ENCODE peak calls at places on chromosomes 2 and 18, in ten cellular contexts. One of them, this sample, is unnamed.

GRCh38 chr2:56714400-56714799 is 530.6 kb downstream of the CCDC85A start:
- DNase-seq in A549: no peak
- DNase-seq in H1: no peak
- DNase-seq in sigmoid colon: no peak
- DNase-seq in tibial nerve: no peak
- DNase-seq in K562: no peak
- DNase-seq in transverse colon: no peak
- DNase-seq in GM12878: no peak
- DNase-seq in HepG2: no peak
- DNase-seq in stomach: no peak
- DNase-seq in this sample: no peak

GRCh38 chr2:101113441-101114267 is 37.5 kb downstream of the TBC1D8 start:
- DNase-seq in A549: peak; percentile 82
- DNase-seq in H1: peak; percentile 33
- DNase-seq in sigmoid colon: no peak
- DNase-seq in tibial nerve: no peak
- DNase-seq in K562: no peak
- DNase-seq in transverse colon: peak; percentile 30
- DNase-seq in GM12878: no peak
- DNase-seq in HepG2: peak; percentile 88
- DNase-seq in stomach: peak; percentile 48
- DNase-seq in this sample: no peak

GRCh38 chr18:66495844-66496243 is 108.0 kb downstream of the CDH19 start:
- DNase-seq in A549: no peak
- DNase-seq in H1: peak; percentile 53
- DNase-seq in sigmoid colon: no peak
- DNase-seq in tibial nerve: no peak
- DNase-seq in K562: peak; percentile 2
- DNase-seq in transverse colon: peak; percentile 30
- DNase-seq in GM12878: no peak
- DNase-seq in HepG2: peak; percentile 62
- DNase-seq in stomach: peak; percentile 33
- DNase-seq in this sample: no peak

GRCh38 chr2:187581125-187581896 is 27.1 kb upstream of the TFPI start:
- DNase-seq in A549: peak; percentile 4
- DNase-seq in H1: no peak
- DNase-seq in sigmoid colon: no peak
- DNase-seq in tibial nerve: no peak
- DNase-seq in K562: peak; percentile 31
- DNase-seq in transverse colon: no peak
- DNase-seq in GM12878: no peak
- DNase-seq in HepG2: peak; percentile 59
- DNase-seq in stomach: no peak
- DNase-seq in this sample: no peak

GRCh38 chr18:60929966-60930365 is 403.3 kb upstream of the CDH20 start:
- DNase-seq in A549: no peak
- DNase-seq in H1: no peak
- DNase-seq in sigmoid colon: no peak
- DNase-seq in tibial nerve: no peak
- DNase-seq in K562: no peak
- DNase-seq in transverse colon: no peak
- DNase-seq in GM12878: no peak
- DNase-seq in HepG2: no peak
- DNase-seq in stomach: no peak
- DNase-seq in this sample: no peak

GRCh38 chr18:13520306-13520705 is 206.1 kb downstream of the FAM210A start:
- DNase-seq in A549: no peak
- DNase-seq in H1: no peak
- DNase-seq in sigmoid colon: peak; percentile 81
- DNase-seq in tibial nerve: no peak
- DNase-seq in K562: no peak
- DNase-seq in transverse colon: no peak
- DNase-seq in GM12878: no peak
- DNase-seq in HepG2: no peak
- DNase-seq in stomach: no peak
- DNase-seq in this sample: no peak

GRCh38 chr18:48843596-48843995 is 107.2 kb downstream of the SMAD7 start:
- DNase-seq in A549: no peak
- DNase-seq in H1: no peak
- DNase-seq in sigmoid colon: no peak
- DNase-seq in tibial nerve: no peak
- DNase-seq in K562: no peak
- DNase-seq in transverse colon: no peak
- DNase-seq in GM12878: no peak
- DNase-seq in HepG2: no peak
- DNase-seq in stomach: no peak
- DNase-seq in this sample: no peak

GRCh38 chr18:49018961-49019445 is 68.2 kb upstream of the SMAD7 start:
- DNase-seq in A549: no peak
- DNase-seq in H1: no peak
- DNase-seq in sigmoid colon: peak; percentile 32
- DNase-seq in tibial nerve: no peak
- DNase-seq in K562: no peak
- DNase-seq in transverse colon: peak; percentile 9
- DNase-seq in GM12878: no peak
- DNase-seq in HepG2: no peak
- DNase-seq in stomach: peak; percentile 18
- DNase-seq in this sample: peak; percentile 18

GRCh38 chr18:48151421-48152095 is 221.1 kb upstream of the SMAD2 start:
- DNase-seq in A549: no peak
- DNase-seq in H1: no peak
- DNase-seq in sigmoid colon: no peak
- DNase-seq in tibial nerve: no peak
- DNase-seq in K562: no peak
- DNase-seq in transverse colon: peak; percentile 47
- DNase-seq in GM12878: no peak
- DNase-seq in HepG2: no peak
- DNase-seq in stomach: peak; percentile 41
- DNase-seq in this sample: peak; percentile 13

GRCh38 chr2:128783896-128784295 is 465.2 kb upstream of the HS6ST1 start:
- DNase-seq in A549: no peak
- DNase-seq in H1: no peak
- DNase-seq in sigmoid colon: peak; percentile 48
- DNase-seq in tibial nerve: no peak
- DNase-seq in K562: no peak
- DNase-seq in transverse colon: no peak
- DNase-seq in GM12878: no peak
- DNase-seq in HepG2: no peak
- DNase-seq in stomach: no peak
- DNase-seq in this sample: no peak

GRCh38 chr18:79801641-79802040 is 3.9 kb downstream of the KCNG2 start:
- DNase-seq in A549: no peak
- DNase-seq in H1: no peak
- DNase-seq in sigmoid colon: peak; percentile 40
- DNase-seq in tibial nerve: no peak
- DNase-seq in K562: no peak
- DNase-seq in transverse colon: no peak
- DNase-seq in GM12878: no peak
- DNase-seq in HepG2: no peak
- DNase-seq in stomach: no peak
- DNase-seq in this sample: no peak

GRCh38 chr2:241770936-241771285 is 5.7 kb upstream of the GAL3ST2 start:
- DNase-seq in A549: no peak
- DNase-seq in H1: no peak
- DNase-seq in sigmoid colon: no peak
- DNase-seq in tibial nerve: no peak
- DNase-seq in K562: no peak
- DNase-seq in transverse colon: no peak
- DNase-seq in GM12878: no peak
- DNase-seq in HepG2: no peak
- DNase-seq in stomach: no peak
- DNase-seq in this sample: no peak

GRCh38 chr2:230864122-230864604 is 579 bp upstream of the ITM2C start:
- DNase-seq in A549: no peak
- DNase-seq in H1: no peak
- DNase-seq in sigmoid colon: no peak
- DNase-seq in tibial nerve: no peak
- DNase-seq in K562: no peak
- DNase-seq in transverse colon: no peak
- DNase-seq in GM12878: no peak
- DNase-seq in HepG2: no peak
- DNase-seq in stomach: no peak
- DNase-seq in this sample: no peak

GRCh38 chr2:66790651-66791181 is 355.8 kb downstream of the MEIS1 start:
- DNase-seq in A549: no peak
- DNase-seq in H1: no peak
- DNase-seq in sigmoid colon: peak; percentile 76
- DNase-seq in tibial nerve: no peak
- DNase-seq in K562: no peak
- DNase-seq in transverse colon: no peak
- DNase-seq in GM12878: no peak
- DNase-seq in HepG2: no peak
- DNase-seq in stomach: no peak
- DNase-seq in this sample: no peak

GRCh38 chr2:113131343-113131933 is 4.0 kb downstream of the IL1RN start:
- DNase-seq in A549: no peak
- DNase-seq in H1: no peak
- DNase-seq in sigmoid colon: no peak
- DNase-seq in tibial nerve: no peak
- DNase-seq in K562: no peak
- DNase-seq in transverse colon: no peak
- DNase-seq in GM12878: no peak
- DNase-seq in HepG2: no peak
- DNase-seq in stomach: no peak
- DNase-seq in this sample: no peak

GRCh38 chr2:48017136-48017535 is 110.8 kb upstream of the FBXO11 start:
- DNase-seq in A549: no peak
- DNase-seq in H1: no peak
- DNase-seq in sigmoid colon: no peak
- DNase-seq in tibial nerve: no peak
- DNase-seq in K562: no peak
- DNase-seq in transverse colon: no peak
- DNase-seq in GM12878: no peak
- DNase-seq in HepG2: no peak
- DNase-seq in stomach: no peak
- DNase-seq in this sample: no peak

GRCh38 chr18:15165048-15165447 is 417.1 kb downstream of the ANKRD30B start:
- DNase-seq in A549: no peak
- DNase-seq in H1: no peak
- DNase-seq in sigmoid colon: no peak
- DNase-seq in tibial nerve: no peak
- DNase-seq in K562: peak; percentile 1
- DNase-seq in transverse colon: no peak
- DNase-seq in GM12878: no peak
- DNase-seq in HepG2: no peak
- DNase-seq in stomach: no peak
- DNase-seq in this sample: no peak

GRCh38 chr2:32009479-32010256 is 1.1 kb downstream of the MEMO1 start:
- DNase-seq in A549: no peak
- DNase-seq in H1: no peak
- DNase-seq in sigmoid colon: peak; percentile 73
- DNase-seq in tibial nerve: no peak
- DNase-seq in K562: peak; percentile 43
- DNase-seq in transverse colon: peak; percentile 42
- DNase-seq in GM12878: no peak
- DNase-seq in HepG2: no peak
- DNase-seq in stomach: peak; percentile 33
- DNase-seq in this sample: peak; percentile 25

GRCh38 chr18:13917401-13917800 is 2.1 kb upstream of the MC2R start:
- DNase-seq in A549: no peak
- DNase-seq in H1: no peak
- DNase-seq in sigmoid colon: no peak
- DNase-seq in tibial nerve: no peak
- DNase-seq in K562: no peak
- DNase-seq in transverse colon: no peak
- DNase-seq in GM12878: no peak
- DNase-seq in HepG2: no peak
- DNase-seq in stomach: no peak
- DNase-seq in this sample: no peak

GRCh38 chr2:38709515-38710194 is 41.5 kb downstream of the SRSF7 start:
- DNase-seq in A549: no peak
- DNase-seq in H1: no peak
- DNase-seq in sigmoid colon: no peak
- DNase-seq in tibial nerve: no peak
- DNase-seq in K562: no peak
- DNase-seq in transverse colon: no peak
- DNase-seq in GM12878: peak; percentile 35
- DNase-seq in HepG2: no peak
- DNase-seq in stomach: no peak
- DNase-seq in this sample: no peak

GRCh38 chr2:55155764-55156221 is 76.3 kb downstream of the CLHC1 start:
- DNase-seq in A549: no peak
- DNase-seq in H1: no peak
- DNase-seq in sigmoid colon: no peak
- DNase-seq in tibial nerve: no peak
- DNase-seq in K562: no peak
- DNase-seq in transverse colon: no peak
- DNase-seq in GM12878: no peak
- DNase-seq in HepG2: no peak
- DNase-seq in stomach: no peak
- DNase-seq in this sample: no peak

GRCh38 chr2:202541137-202541536 is 93.6 kb upstream of the FAM117B start:
- DNase-seq in A549: no peak
- DNase-seq in H1: no peak
- DNase-seq in sigmoid colon: no peak
- DNase-seq in tibial nerve: no peak
- DNase-seq in K562: no peak
- DNase-seq in transverse colon: no peak
- DNase-seq in GM12878: no peak
- DNase-seq in HepG2: no peak
- DNase-seq in stomach: peak; percentile 34
- DNase-seq in this sample: no peak
- H3K27ac ChIP-seq in A549: no peak overlapping the region
- H3K27ac ChIP-seq in H1: no peak overlapping the region
- H3K27ac ChIP-seq in sigmoid colon: no peak overlapping the region
- H3K27ac ChIP-seq in tibial nerve: no peak overlapping the region
- H3K27ac ChIP-seq in K562: no peak overlapping the region
- H3K27ac ChIP-seq in transverse colon: no peak overlapping the region
- H3K27ac ChIP-seq in GM12878: no peak overlapping the region
- H3K27ac ChIP-seq in HepG2: no peak overlapping the region
- H3K27ac ChIP-seq in stomach: no peak overlapping the region
- H3K27ac ChIP-seq in this sample: no peak overlapping the region

GRCh38 chr2:30408961-30409387 is 38.1 kb upstream of the LCLAT1 start:
- DNase-seq in A549: no peak
- DNase-seq in H1: no peak
- DNase-seq in sigmoid colon: no peak
- DNase-seq in tibial nerve: no peak
- DNase-seq in K562: no peak
- DNase-seq in transverse colon: no peak
- DNase-seq in GM12878: no peak
- DNase-seq in HepG2: no peak
- DNase-seq in stomach: no peak
- DNase-seq in this sample: no peak
- TF ChIP-seq CTCF in A549: no peak
- TF ChIP-seq CTCF in H1: no peak
- TF ChIP-seq CTCF in sigmoid colon: no peak
- TF ChIP-seq CTCF in tibial nerve: no peak
- TF ChIP-seq CTCF in K562: peak; percentile 11
- TF ChIP-seq CTCF in transverse colon: no peak
- TF ChIP-seq CTCF in GM12878: no peak
- TF ChIP-seq CTCF in HepG2: no peak
- TF ChIP-seq CTCF in stomach: no peak
- TF ChIP-seq CTCF in this sample: no peak

GRCh38 chr2:1835581-1836201 is 91.4 kb upstream of the PXDN start:
- DNase-seq in A549: no peak
- DNase-seq in H1: no peak
- DNase-seq in sigmoid colon: no peak
- DNase-seq in tibial nerve: no peak
- DNase-seq in K562: no peak
- DNase-seq in transverse colon: peak; percentile 51
- DNase-seq in GM12878: no peak
- DNase-seq in HepG2: no peak
- DNase-seq in stomach: peak; percentile 85
- DNase-seq in this sample: no peak
- TF ChIP-seq EP300 in A549: no peak
- TF ChIP-seq EP300 in H1: no peak
- TF ChIP-seq EP300 in sigmoid colon: no peak
- TF ChIP-seq EP300 in tibial nerve: no peak
- TF ChIP-seq EP300 in K562: no peak
- TF ChIP-seq EP300 in transverse colon: no peak
- TF ChIP-seq EP300 in GM12878: no peak
- TF ChIP-seq EP300 in HepG2: no peak
- TF ChIP-seq EP300 in stomach: no peak
- TF ChIP-seq EP300 in this sample: no peak

GRCh38 chr2:45839388-45840251 is 188.1 kb downstream of the PRKCE start:
- DNase-seq in A549: no peak
- DNase-seq in H1: no peak
- DNase-seq in sigmoid colon: no peak
- DNase-seq in tibial nerve: no peak
- DNase-seq in K562: no peak
- DNase-seq in transverse colon: no peak
- DNase-seq in GM12878: no peak
- DNase-seq in HepG2: no peak
- DNase-seq in stomach: no peak
- DNase-seq in this sample: no peak
- H3K27ac ChIP-seq in A549: no peak overlapping the region
- H3K27ac ChIP-seq in H1: no peak overlapping the region
- H3K27ac ChIP-seq in sigmoid colon: peak overlapping the region; percentile 19
- H3K27ac ChIP-seq in tibial nerve: peak overlapping the region; percentile 29
- H3K27ac ChIP-seq in K562: no peak overlapping the region
- H3K27ac ChIP-seq in transverse colon: no peak overlapping the region
- H3K27ac ChIP-seq in GM12878: peak overlapping the region; percentile 38
- H3K27ac ChIP-seq in HepG2: no peak overlapping the region
- H3K27ac ChIP-seq in stomach: peak overlapping the region; percentile 34
- H3K27ac ChIP-seq in this sample: no peak overlapping the region